ENCODE peak calls at places on chromosomes 7 and 10, in six cellular contexts. V is PC-3, S is spleen, X is lower lobe of right lung, M is right cardiac atrium, W is SK-N-MC. A is an unnamed sample.
A peak's percentile ranks its signal among the peaks of the same experiment; 100 is the strongest.

GRCh38 chr10:116888380-116889055 is 39.2 kb downstream of the ENO4 start:
- DNase-seq in S (no peak), M (peak; percentile 81), V (peak; percentile 82), W (no peak), X (peak; percentile 59), A (no peak)

GRCh38 chr7:1226155-1226901 is 6.3 kb upstream of the UNCX start:
- DNase-seq in V (no peak), M (no peak), X (no peak), S (no peak), W (no peak), A (no peak)

GRCh38 chr10:3926268-3926667 is 141.3 kb upstream of the KLF6 start:
- DNase-seq in S (no peak), M (no peak), W (no peak), X (no peak), V (no peak), A (no peak)

GRCh38 chr10:77081411-77082010 is 556.1 kb downstream of the KCNMA1 start:
- DNase-seq in M (no peak), X (no peak), W (no peak), V (no peak), S (no peak), A (peak; percentile 7)

GRCh38 chr7:99002146-99002826 is 124.0 kb downstream of the TRRAP start:
- DNase-seq in S (no peak), W (no peak), X (no peak), V (no peak), M (no peak), A (no peak)

GRCh38 chr7:155374276-155375252 is 76.9 kb downstream of the INSIG1 start:
- DNase-seq in X (no peak), M (no peak), V (no peak), S (no peak), W (no peak), A (no peak)

GRCh38 chr10:59799421-59799820 is 46.2 kb upstream of the MRLN start:
- DNase-seq in W (no peak), S (no peak), M (no peak), X (no peak), V (no peak), A (no peak)

GRCh38 chr10:33370434-33370930 is 36.0 kb upstream of the NRP1 start:
- DNase-seq in S (no peak), X (no peak), V (peak; percentile 55), W (no peak), M (no peak), A (no peak)

GRCh38 chr10:34905200-34905927 is 90.3 kb upstream of the PARD3 start:
- DNase-seq in S (no peak), V (peak; percentile 68), W (no peak), X (no peak), M (no peak), A (no peak)

GRCh38 chr7:23895666-23896096 is 185.7 kb downstream of the STK31 start:
- DNase-seq in W (no peak), V (peak; percentile 67), M (no peak), S (no peak), X (no peak), A (no peak)

GRCh38 chr10:32882076-32882475 is 76.0 kb downstream of the ITGB1 start:
- DNase-seq in V (peak; percentile 12), S (no peak), X (no peak), W (no peak), M (no peak), A (no peak)

GRCh38 chr7:4849390-4849789 is 12.4 kb downstream of the PAPOLB start:
- DNase-seq in S (no peak), M (no peak), V (peak; percentile 57), W (no peak), X (no peak), A (no peak)

GRCh38 chr10:11435621-11436020 is 175.8 kb downstream of the USP6NL start:
- DNase-seq in S (no peak), W (no peak), X (no peak), V (no peak), M (no peak), A (no peak)

GRCh38 chr7:119270045-119270464 is 1002.9 kb upstream of the KCND2 start:
- DNase-seq in X (peak; percentile 51), S (peak; percentile 21), V (peak; percentile 82), W (peak; percentile 61), M (peak; percentile 60), A (peak; percentile 20)

GRCh38 chr7:112648781-112649180 is 141.4 kb downstream of the TMEM168 start:
- DNase-seq in M (no peak), X (no peak), W (no peak), V (no peak), S (no peak), A (no peak)

GRCh38 chr10:104037261-104037951 is 48.3 kb downstream of the COL17A1 start:
- DNase-seq in S (no peak), V (no peak), W (no peak), M (no peak), X (no peak), A (no peak)

GRCh38 chr7:35792472-35793224 is 8.2 kb upstream of the SEPTIN7 start:
- DNase-seq in V (no peak), S (no peak), M (no peak), W (peak; percentile 90), X (no peak), A (no peak)

GRCh38 chr7:33511735-33512134 is 382.4 kb downstream of the BBS9 start:
- DNase-seq in S (no peak), W (no peak), X (no peak), V (no peak), M (no peak), A (no peak)

GRCh38 chr10:3891396-3891795 is 106.4 kb upstream of the KLF6 start:
- DNase-seq in M (no peak), V (no peak), X (no peak), W (no peak), S (no peak), A (no peak)

DNA sequence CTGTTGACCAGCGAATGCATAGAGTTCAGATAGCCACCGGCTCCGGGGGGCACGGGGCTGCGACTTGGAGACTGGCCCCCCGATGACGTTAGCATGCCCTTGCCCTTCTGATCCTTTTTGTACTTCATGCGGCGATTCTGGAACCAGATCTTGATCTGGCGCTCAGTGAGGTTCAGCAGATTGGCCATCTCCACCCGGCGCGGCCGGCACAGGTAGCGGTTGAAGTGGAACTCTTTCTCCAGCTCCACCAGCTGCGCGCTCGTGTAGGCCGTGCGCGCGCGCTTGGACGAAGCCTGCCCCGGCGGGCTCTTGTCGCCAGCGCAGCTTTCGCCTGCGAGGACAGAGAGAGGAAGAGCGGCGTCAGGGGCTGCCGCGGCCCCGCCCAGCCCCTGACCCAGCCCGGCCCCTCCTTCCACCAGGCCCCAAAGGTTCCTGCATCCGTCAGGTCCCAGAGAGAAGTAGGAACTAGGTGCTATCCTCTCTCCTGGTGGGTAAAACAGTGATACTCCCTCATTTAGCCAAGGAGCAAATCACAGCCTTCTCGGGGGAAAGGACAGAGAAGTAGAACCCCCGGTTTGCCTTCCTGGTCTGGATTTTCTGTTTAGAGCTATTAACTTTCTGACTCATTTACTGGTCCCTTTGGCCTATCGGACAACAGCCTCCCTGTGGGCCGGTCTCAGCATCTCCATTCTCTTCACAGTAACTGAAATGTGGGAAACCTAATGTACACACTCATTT is 6.1 kb upstream of the HOXA2 start:
- DNase-seq in V (peak; percentile 22), W (no peak), S (peak; percentile 85), X (peak; percentile 54), M (peak; percentile 71), A (no peak)
- H3K27ac ChIP-seq in V (no peak overlapping the region), W (no peak overlapping the region), S (peak overlapping the region; percentile 87), X (peak overlapping the region; percentile 94), M (peak overlapping the region; percentile 33), A (no peak overlapping the region)

DNA sequence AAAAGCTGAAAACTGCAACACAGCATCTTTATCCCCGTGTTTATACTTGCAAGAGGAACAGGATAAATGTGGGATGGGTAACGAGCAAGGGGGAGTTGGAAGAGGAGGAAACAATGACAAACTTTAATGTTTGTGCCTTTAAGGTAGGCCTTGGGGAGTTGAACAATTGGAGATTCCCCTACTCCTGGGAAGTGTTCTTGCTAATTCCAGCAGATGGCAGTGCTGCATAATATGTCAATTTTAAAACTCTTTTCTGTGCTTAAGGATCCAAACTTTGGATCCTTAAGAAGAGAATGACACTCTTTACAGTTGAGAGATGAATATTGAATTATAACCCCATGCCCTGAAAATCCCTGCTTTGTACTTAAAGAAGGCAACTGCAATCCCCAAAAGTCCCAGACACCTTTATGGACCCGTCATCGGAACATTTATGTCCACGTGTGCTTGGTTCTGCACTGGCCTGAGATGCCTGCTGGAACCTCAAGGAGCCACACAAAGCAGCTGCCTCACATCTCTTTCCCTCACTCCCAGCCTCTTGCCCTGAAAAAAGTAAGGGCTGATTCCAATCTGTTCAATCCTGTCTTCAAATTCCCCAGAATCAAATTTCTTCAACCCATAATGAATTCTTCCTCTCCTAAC is 12.0 kb downstream of the IFIT5 start:
- DNase-seq in S (no peak), M (no peak), X (no peak), W (peak; percentile 6), V (peak; percentile 74), A (peak; percentile 43)
- H3K27ac ChIP-seq in S (no peak overlapping the region), M (no peak overlapping the region), X (no peak overlapping the region), W (no peak overlapping the region), V (no peak overlapping the region), A (no peak overlapping the region)

GRCh38 chr7:95244616-95245015 is 79.7 kb downstream of the PON1 start:
- DNase-seq in W (no peak), S (no peak), M (no peak), V (no peak), X (no peak), A (no peak)

GRCh38 chr7:95251966-95252365 is 72.4 kb downstream of the PON1 start:
- DNase-seq in M (no peak), X (no peak), W (no peak), S (no peak), V (no peak), A (no peak)

GRCh38 chr7:95245828-95246227 is 78.5 kb downstream of the PON1 start:
- DNase-seq in M (no peak), V (no peak), W (no peak), X (no peak), S (no peak), A (no peak)

GRCh38 chr7:95250591-95250990 is 73.7 kb downstream of the PON1 start:
- DNase-seq in S (no peak), X (no peak), W (no peak), V (no peak), M (no peak), A (no peak)

DNA sequence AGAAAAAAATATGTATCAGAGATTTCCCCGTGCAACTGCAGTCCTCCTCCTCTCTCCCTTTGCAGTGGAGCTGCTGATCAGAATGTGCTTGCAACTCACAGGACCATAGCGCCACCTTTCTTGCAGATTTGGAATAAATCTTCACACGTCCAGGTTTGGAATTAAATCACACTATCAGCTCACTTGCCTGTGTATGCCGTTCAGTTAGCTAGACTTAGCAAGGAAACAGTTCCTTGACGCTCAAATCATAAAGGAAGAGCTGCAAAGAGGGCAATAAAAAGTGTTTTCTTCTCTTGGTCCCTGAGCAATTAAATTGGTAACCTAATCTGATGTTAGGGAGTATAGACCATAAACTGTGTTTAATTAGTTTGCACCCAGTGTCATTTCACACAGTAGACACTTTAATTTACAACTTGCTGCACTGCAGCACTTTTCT is 77.4 kb downstream of the PON1 start:
- DNase-seq in X (no peak), M (peak; percentile 22), S (no peak), W (peak; percentile 67), V (peak; percentile 73), A (peak; percentile 55)
- H3K27ac ChIP-seq in X (no peak overlapping the region), M (no peak overlapping the region), S (no peak overlapping the region), W (no peak overlapping the region), V (no peak overlapping the region), A (no peak overlapping the region)

DNA sequence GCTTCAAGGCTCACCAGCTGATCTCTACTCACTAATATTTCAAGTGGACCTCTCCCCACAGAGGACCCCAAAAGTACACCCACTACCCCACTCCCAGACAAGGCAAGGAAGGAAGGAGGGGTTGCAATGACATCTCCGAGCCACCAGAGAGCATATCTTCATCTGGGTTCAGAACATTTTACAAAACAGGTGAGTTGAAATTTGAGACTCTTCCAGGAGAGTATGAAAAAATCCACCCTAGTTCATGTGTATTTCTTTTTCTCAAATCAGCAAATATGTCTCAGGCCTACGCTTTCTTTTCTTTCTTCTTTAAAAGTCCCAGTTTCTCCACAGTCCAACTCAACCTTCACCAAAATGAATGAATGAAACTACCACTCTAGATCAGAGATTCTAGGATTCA is 61.9 kb downstream of the SGMS1 start:
- DNase-seq in S (no peak), M (no peak), W (no peak), V (peak; percentile 87), X (no peak), A (no peak)
- H3K27ac ChIP-seq in S (peak overlapping the region; percentile 22), M (no peak overlapping the region), W (no peak overlapping the region), V (no peak overlapping the region), X (no peak overlapping the region), A (no peak overlapping the region)